ENCODE peak calls at places on chromosome 20, in nine cellular contexts. One of them, this sample, is unnamed.

GRCh38 chr20:56439784-56440291 is 27.8 kb downstream of the CASS4 start:
- DNase-seq in transverse colon: peak; percentile 48
- DNase-seq in suprapubic skin: no peak
- DNase-seq in breast epithelium: peak; percentile 82
- DNase-seq in HCT116: no peak
- DNase-seq in upper lobe of left lung: peak; percentile 39
- DNase-seq in sigmoid colon: peak; percentile 90
- DNase-seq in spleen: no peak
- DNase-seq in esophagus muscularis mucosa: no peak
- DNase-seq in this sample: no peak

GRCh38 chr20:33507461-33507860 is 17.6 kb downstream of the CBFA2T2 start:
- DNase-seq in suprapubic skin: no peak
- DNase-seq in spleen: no peak
- DNase-seq in esophagus muscularis mucosa: no peak
- DNase-seq in transverse colon: no peak
- DNase-seq in breast epithelium: no peak
- DNase-seq in HCT116: no peak
- DNase-seq in upper lobe of left lung: no peak
- DNase-seq in sigmoid colon: no peak
- DNase-seq in this sample: no peak

GRCh38 chr20:37584238-37584807 is 56.6 kb upstream of the BLCAP start:
- DNase-seq in transverse colon: no peak
- DNase-seq in suprapubic skin: no peak
- DNase-seq in breast epithelium: no peak
- DNase-seq in spleen: no peak
- DNase-seq in HCT116: no peak
- DNase-seq in sigmoid colon: no peak
- DNase-seq in esophagus muscularis mucosa: no peak
- DNase-seq in upper lobe of left lung: no peak
- DNase-seq in this sample: no peak

GRCh38 chr20:13271098-13271497 is 50.0 kb downstream of the ISM1 start:
- DNase-seq in transverse colon: no peak
- DNase-seq in breast epithelium: no peak
- DNase-seq in upper lobe of left lung: no peak
- DNase-seq in spleen: no peak
- DNase-seq in HCT116: no peak
- DNase-seq in suprapubic skin: no peak
- DNase-seq in esophagus muscularis mucosa: no peak
- DNase-seq in sigmoid colon: no peak
- DNase-seq in this sample: no peak

GRCh38 chr20:46246527-46246926 is 61.8 kb downstream of the CDH22 start:
- DNase-seq in suprapubic skin: no peak
- DNase-seq in HCT116: no peak
- DNase-seq in spleen: no peak
- DNase-seq in breast epithelium: no peak
- DNase-seq in sigmoid colon: no peak
- DNase-seq in upper lobe of left lung: no peak
- DNase-seq in transverse colon: no peak
- DNase-seq in esophagus muscularis mucosa: no peak
- DNase-seq in this sample: no peak

GRCh38 chr20:507933-508332 is 35.7 kb downstream of the CSNK2A1 start:
- DNase-seq in esophagus muscularis mucosa: no peak
- DNase-seq in suprapubic skin: no peak
- DNase-seq in HCT116: no peak
- DNase-seq in sigmoid colon: no peak
- DNase-seq in transverse colon: no peak
- DNase-seq in spleen: no peak
- DNase-seq in upper lobe of left lung: no peak
- DNase-seq in breast epithelium: no peak
- DNase-seq in this sample: no peak

GRCh38 chr20:3865152-3865886 is 18.7 kb downstream of the MAVS start:
- DNase-seq in sigmoid colon: no peak
- DNase-seq in transverse colon: no peak
- DNase-seq in esophagus muscularis mucosa: no peak
- DNase-seq in suprapubic skin: no peak
- DNase-seq in breast epithelium: no peak
- DNase-seq in spleen: no peak
- DNase-seq in upper lobe of left lung: no peak
- DNase-seq in HCT116: no peak
- DNase-seq in this sample: no peak

GRCh38 chr20:58141496-58141895 is 87.0 kb downstream of the ANKRD60 start:
- DNase-seq in esophagus muscularis mucosa: no peak
- DNase-seq in upper lobe of left lung: no peak
- DNase-seq in suprapubic skin: peak; percentile 49
- DNase-seq in transverse colon: no peak
- DNase-seq in sigmoid colon: peak; percentile 28
- DNase-seq in breast epithelium: peak; percentile 11
- DNase-seq in HCT116: no peak
- DNase-seq in spleen: no peak
- DNase-seq in this sample: no peak

GRCh38 chr20:18566892-18567738 is at the start of gene SMIM26:
- DNase-seq in breast epithelium: peak; percentile 89
- DNase-seq in HCT116: peak; percentile 85
- DNase-seq in suprapubic skin: peak; percentile 94
- DNase-seq in upper lobe of left lung: peak; percentile 94
- DNase-seq in esophagus muscularis mucosa: peak; percentile 97
- DNase-seq in spleen: peak; percentile 99
- DNase-seq in sigmoid colon: peak; percentile 97
- DNase-seq in transverse colon: peak; percentile 95
- DNase-seq in this sample: peak; percentile 93

GRCh38 chr20:11387189-11387754 is 530.4 kb upstream of the BTBD3 start:
- DNase-seq in transverse colon: no peak
- DNase-seq in spleen: no peak
- DNase-seq in breast epithelium: no peak
- DNase-seq in suprapubic skin: no peak
- DNase-seq in sigmoid colon: no peak
- DNase-seq in HCT116: peak; percentile 3
- DNase-seq in esophagus muscularis mucosa: no peak
- DNase-seq in upper lobe of left lung: no peak
- DNase-seq in this sample: no peak

GRCh38 chr20:53850318-53850717 is 220.1 kb downstream of the BCAS1 start:
- DNase-seq in transverse colon: no peak
- DNase-seq in suprapubic skin: no peak
- DNase-seq in esophagus muscularis mucosa: no peak
- DNase-seq in HCT116: no peak
- DNase-seq in breast epithelium: no peak
- DNase-seq in sigmoid colon: no peak
- DNase-seq in upper lobe of left lung: no peak
- DNase-seq in spleen: no peak
- DNase-seq in this sample: no peak

GRCh38 chr20:18632196-18632789 is 44.4 kb downstream of the DTD1 start:
- DNase-seq in HCT116: peak; percentile 34
- DNase-seq in suprapubic skin: no peak
- DNase-seq in breast epithelium: peak; percentile 20
- DNase-seq in spleen: peak; percentile 87
- DNase-seq in esophagus muscularis mucosa: peak; percentile 45
- DNase-seq in sigmoid colon: peak; percentile 84
- DNase-seq in upper lobe of left lung: peak; percentile 48
- DNase-seq in transverse colon: peak; percentile 46
- DNase-seq in this sample: peak; percentile 39

GRCh38 chr20:55155360-55155759 is 680.0 kb downstream of the DOK5 start:
- DNase-seq in esophagus muscularis mucosa: no peak
- DNase-seq in suprapubic skin: no peak
- DNase-seq in HCT116: no peak
- DNase-seq in breast epithelium: no peak
- DNase-seq in sigmoid colon: no peak
- DNase-seq in upper lobe of left lung: no peak
- DNase-seq in transverse colon: no peak
- DNase-seq in spleen: no peak
- DNase-seq in this sample: no peak

GRCh38 chr20:23637282-23638221 is at the start of gene CST3:
- DNase-seq in esophagus muscularis mucosa: peak; percentile 96
- DNase-seq in transverse colon: peak; percentile 93
- DNase-seq in breast epithelium: peak; percentile 77
- DNase-seq in upper lobe of left lung: peak; percentile 90
- DNase-seq in sigmoid colon: peak; percentile 97
- DNase-seq in HCT116: peak; percentile 68
- DNase-seq in suprapubic skin: peak; percentile 95
- DNase-seq in spleen: peak; percentile 90
- DNase-seq in this sample: peak; percentile 83

GRCh38 chr20:25571240-25571639 is 14.1 kb downstream of the NINL start:
- DNase-seq in sigmoid colon: no peak
- DNase-seq in esophagus muscularis mucosa: no peak
- DNase-seq in breast epithelium: no peak
- DNase-seq in transverse colon: no peak
- DNase-seq in upper lobe of left lung: no peak
- DNase-seq in HCT116: no peak
- DNase-seq in suprapubic skin: no peak
- DNase-seq in spleen: peak; percentile 32
- DNase-seq in this sample: no peak

GRCh38 chr20:15036938-15037337 is 699.5 kb upstream of the FLRT3 start:
- DNase-seq in sigmoid colon: no peak
- DNase-seq in suprapubic skin: no peak
- DNase-seq in spleen: no peak
- DNase-seq in HCT116: no peak
- DNase-seq in breast epithelium: no peak
- DNase-seq in upper lobe of left lung: no peak
- DNase-seq in transverse colon: no peak
- DNase-seq in esophagus muscularis mucosa: no peak
- DNase-seq in this sample: no peak

GRCh38 chr20:54068966-54069365 is 1.4 kb downstream of the BCAS1 start:
- DNase-seq in suprapubic skin: no peak
- DNase-seq in breast epithelium: no peak
- DNase-seq in HCT116: no peak
- DNase-seq in sigmoid colon: no peak
- DNase-seq in esophagus muscularis mucosa: no peak
- DNase-seq in transverse colon: no peak
- DNase-seq in spleen: no peak
- DNase-seq in upper lobe of left lung: no peak
- DNase-seq in this sample: no peak

GRCh38 chr20:1800777-1801176 is 94.4 kb upstream of the SIRPA start:
- DNase-seq in breast epithelium: no peak
- DNase-seq in esophagus muscularis mucosa: no peak
- DNase-seq in upper lobe of left lung: no peak
- DNase-seq in HCT116: no peak
- DNase-seq in spleen: no peak
- DNase-seq in suprapubic skin: no peak
- DNase-seq in transverse colon: no peak
- DNase-seq in sigmoid colon: no peak
- DNase-seq in this sample: no peak
- TF ChIP-seq CTCF in breast epithelium: no peak
- TF ChIP-seq CTCF in esophagus muscularis mucosa: peak; percentile 13
- TF ChIP-seq CTCF in upper lobe of left lung: peak; percentile 6
- TF ChIP-seq CTCF in HCT116: peak; percentile 40
- TF ChIP-seq CTCF in spleen: peak; percentile 38
- TF ChIP-seq CTCF in suprapubic skin: no peak
- TF ChIP-seq CTCF in transverse colon: no peak
- TF ChIP-seq CTCF in sigmoid colon: no peak
- TF ChIP-seq CTCF in this sample: no peak

GRCh38 chr20:62477669-62478450 is 2.1 kb upstream of the GATA5 start:
- DNase-seq in spleen: no peak
- DNase-seq in HCT116: no peak
- DNase-seq in suprapubic skin: no peak
- DNase-seq in upper lobe of left lung: no peak
- DNase-seq in sigmoid colon: no peak
- DNase-seq in esophagus muscularis mucosa: no peak
- DNase-seq in breast epithelium: no peak
- DNase-seq in transverse colon: no peak
- DNase-seq in this sample: no peak
- TF ChIP-seq POLR2AphosphoS5 in spleen: no peak
- TF ChIP-seq POLR2AphosphoS5 in HCT116: no peak
- TF ChIP-seq POLR2AphosphoS5 in suprapubic skin: no peak
- TF ChIP-seq POLR2AphosphoS5 in upper lobe of left lung: no peak
- TF ChIP-seq POLR2AphosphoS5 in sigmoid colon: no peak
- TF ChIP-seq POLR2AphosphoS5 in esophagus muscularis mucosa: no peak
- TF ChIP-seq POLR2AphosphoS5 in breast epithelium: no peak
- TF ChIP-seq POLR2AphosphoS5 in transverse colon: no peak
- TF ChIP-seq POLR2AphosphoS5 in this sample: no peak

GRCh38 chr20:44787299-44787698 is 23.0 kb downstream of the RIMS4 start:
- DNase-seq in transverse colon: peak; percentile 17
- DNase-seq in esophagus muscularis mucosa: no peak
- DNase-seq in breast epithelium: no peak
- DNase-seq in sigmoid colon: no peak
- DNase-seq in HCT116: no peak
- DNase-seq in spleen: no peak
- DNase-seq in suprapubic skin: no peak
- DNase-seq in upper lobe of left lung: no peak
- DNase-seq in this sample: no peak
- TF ChIP-seq POLR2A in transverse colon: no peak
- TF ChIP-seq POLR2A in esophagus muscularis mucosa: no peak
- TF ChIP-seq POLR2A in breast epithelium: no peak
- TF ChIP-seq POLR2A in sigmoid colon: no peak
- TF ChIP-seq POLR2A in HCT116: no peak
- TF ChIP-seq POLR2A in spleen: no peak
- TF ChIP-seq POLR2A in suprapubic skin: no peak
- TF ChIP-seq POLR2A in upper lobe of left lung: no peak
- TF ChIP-seq POLR2A in this sample: no peak

GRCh38 chr20:1636621-1637020 is 16.8 kb upstream of the SIRPB1 start:
- DNase-seq in esophagus muscularis mucosa: peak; percentile 86
- DNase-seq in upper lobe of left lung: no peak
- DNase-seq in HCT116: no peak
- DNase-seq in breast epithelium: no peak
- DNase-seq in sigmoid colon: no peak
- DNase-seq in transverse colon: no peak
- DNase-seq in suprapubic skin: no peak
- DNase-seq in spleen: no peak
- DNase-seq in this sample: no peak
- TF ChIP-seq CTCF in esophagus muscularis mucosa: no peak
- TF ChIP-seq CTCF in upper lobe of left lung: no peak
- TF ChIP-seq CTCF in HCT116: peak; percentile 23
- TF ChIP-seq CTCF in breast epithelium: no peak
- TF ChIP-seq CTCF in sigmoid colon: no peak
- TF ChIP-seq CTCF in transverse colon: no peak
- TF ChIP-seq CTCF in suprapubic skin: no peak
- TF ChIP-seq CTCF in spleen: no peak
- TF ChIP-seq CTCF in this sample: no peak

GRCh38 chr20:63955281-63955845 is 853 bp downstream of the UCKL1 start:
- DNase-seq in transverse colon: peak; percentile 56
- DNase-seq in sigmoid colon: no peak
- DNase-seq in esophagus muscularis mucosa: no peak
- DNase-seq in breast epithelium: no peak
- DNase-seq in upper lobe of left lung: peak; percentile 66
- DNase-seq in HCT116: no peak
- DNase-seq in suprapubic skin: no peak
- DNase-seq in spleen: no peak
- DNase-seq in this sample: no peak

GRCh38 chr20:63955846-63956663 is at the start of gene UCKL1:
- DNase-seq in esophagus muscularis mucosa: no peak
- DNase-seq in suprapubic skin: peak; percentile 95
- DNase-seq in upper lobe of left lung: peak; percentile 91
- DNase-seq in sigmoid colon: peak; percentile 97
- DNase-seq in HCT116: peak; percentile 79
- DNase-seq in breast epithelium: peak; percentile 94
- DNase-seq in transverse colon: peak; percentile 94
- DNase-seq in spleen: peak; percentile 96
- DNase-seq in this sample: peak; percentile 92

GRCh38 chr20:63957004-63957689 is 931 bp upstream of the UCKL1 start:
- DNase-seq in transverse colon: peak; percentile 87
- DNase-seq in esophagus muscularis mucosa: no peak
- DNase-seq in breast epithelium: peak; percentile 74
- DNase-seq in spleen: peak; percentile 92
- DNase-seq in upper lobe of left lung: peak; percentile 55
- DNase-seq in suprapubic skin: no peak
- DNase-seq in HCT116: peak; percentile 73
- DNase-seq in sigmoid colon: peak; percentile 85
- DNase-seq in this sample: peak; percentile 57

GRCh38 chr20:63957690-63958441 is 1.6 kb upstream of the UCKL1 start:
- DNase-seq in suprapubic skin: no peak
- DNase-seq in breast epithelium: no peak
- DNase-seq in esophagus muscularis mucosa: no peak
- DNase-seq in HCT116: peak; percentile 67
- DNase-seq in spleen: peak; percentile 79
- DNase-seq in transverse colon: peak; percentile 89
- DNase-seq in sigmoid colon: no peak
- DNase-seq in upper lobe of left lung: no peak
- DNase-seq in this sample: no peak

GRCh38 chr20:63956664-63957003 is 418 bp upstream of the UCKL1 start:
- DNase-seq in breast epithelium: no peak
- DNase-seq in esophagus muscularis mucosa: no peak
- DNase-seq in sigmoid colon: no peak
- DNase-seq in suprapubic skin: no peak
- DNase-seq in HCT116: no peak
- DNase-seq in spleen: no peak
- DNase-seq in transverse colon: no peak
- DNase-seq in upper lobe of left lung: no peak
- DNase-seq in this sample: no peak
- TF ChIP-seq POLR2AphosphoS5 in breast epithelium: no peak
- TF ChIP-seq POLR2AphosphoS5 in esophagus muscularis mucosa: no peak
- TF ChIP-seq POLR2AphosphoS5 in sigmoid colon: no peak
- TF ChIP-seq POLR2AphosphoS5 in suprapubic skin: no peak
- TF ChIP-seq POLR2AphosphoS5 in HCT116: no peak
- TF ChIP-seq POLR2AphosphoS5 in spleen: no peak
- TF ChIP-seq POLR2AphosphoS5 in transverse colon: no peak
- TF ChIP-seq POLR2AphosphoS5 in upper lobe of left lung: no peak
- TF ChIP-seq POLR2AphosphoS5 in this sample: no peak

This sample was measured in prostate gland.